ENCODE peak calls at places on chromosomes 12 and 14, in seven cellular contexts. Q, V, E, Z, M, F and P are unnamed samples.

GRCh38 chr14:64556526-64556925 is 6.8 kb downstream of the PPP1R36 start:
- DNase-seq in Z (no peak), Q (no peak), M (no peak), V (peak; percentile 65), F (no peak), E (no peak), P (no peak)

GRCh38 chr12:14959126-14959440 is 2.3 kb downstream of the ARHGDIB start:
- DNase-seq in Q (no peak), Z (no peak), E (no peak), M (no peak), F (no peak), V (no peak), P (peak; percentile 75)

GRCh38 chr14:58794993-58795762 is 157.4 kb downstream of the DACT1 start:
- DNase-seq in E (no peak), Z (no peak), M (no peak), F (no peak), V (no peak), Q (no peak), P (no peak)

GRCh38 chr14:63388766-63389431 is 70.2 kb upstream of the GPHB5 start:
- DNase-seq in F (peak; percentile 60), Q (peak; percentile 71), V (peak; percentile 18), Z (peak; percentile 62), E (peak; percentile 53), M (peak; percentile 60), P (peak; percentile 82)

GRCh38 chr12:124031058-124031457 is 58.0 kb downstream of the ZNF664 start:
- DNase-seq in Z (no peak), Q (no peak), M (no peak), E (no peak), F (no peak), V (no peak), P (no peak)

GRCh38 chr12:46558696-46559095 is 186.1 kb upstream of the SLC38A2 start:
- DNase-seq in V (no peak), E (no peak), Q (no peak), M (no peak), Z (no peak), F (no peak), P (no peak)

GRCh38 chr12:118850244-118850825 is 131.0 kb upstream of the SRRM4 start:
- DNase-seq in F (no peak), Q (no peak), M (no peak), V (no peak), E (no peak), Z (no peak), P (no peak)

GRCh38 chr12:63945777-63946176 is 101.3 kb downstream of the SRGAP1 start:
- DNase-seq in Z (no peak), M (no peak), F (no peak), V (no peak), Q (no peak), E (no peak), P (no peak)

GRCh38 chr14:98548071-98548686 is 723.8 kb downstream of the BCL11B start:
- DNase-seq in Q (no peak), M (no peak), V (no peak), F (no peak), Z (no peak), E (no peak), P (no peak)

GRCh38 chr12:111448831-111449790 is 43.4 kb downstream of the SH2B3 start:
- DNase-seq in M (no peak), V (no peak), Z (no peak), F (no peak), E (no peak), Q (no peak), P (no peak)

GRCh38 chr12:11656550-11656949 is 7.1 kb downstream of the ETV6 start:
- DNase-seq in Q (no peak), M (no peak), F (no peak), V (no peak), Z (no peak), E (no peak), P (no peak)

DNA sequence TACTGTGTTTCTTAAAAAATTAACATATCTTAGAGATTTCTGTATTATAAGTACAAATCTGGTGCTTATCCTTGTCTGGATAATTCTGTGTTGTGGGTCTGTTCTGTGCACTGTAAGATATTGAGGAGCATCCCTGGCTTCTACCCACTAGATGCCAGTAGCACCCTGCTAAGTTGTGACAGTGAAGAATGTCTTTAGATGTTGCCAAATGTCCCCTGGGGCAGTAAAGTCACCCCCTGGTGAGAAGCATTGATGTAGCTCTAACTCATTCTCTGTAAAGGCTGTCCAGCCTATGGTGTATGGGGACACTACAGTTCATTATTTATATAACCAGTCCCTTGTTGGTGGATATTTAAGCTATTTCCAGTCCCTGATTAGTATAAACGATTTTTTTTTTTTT is 31.4 kb downstream of the MAP1LC3B2 start:
- DNase-seq in F (no peak), Q (no peak), Z (no peak), M (no peak), V (no peak), E (no peak), P (no peak)
- TF ChIP-seq CTCF in F (no peak), Q (no peak), Z (no peak), M (no peak), V (no peak), E (no peak), P (no peak)

DNA sequence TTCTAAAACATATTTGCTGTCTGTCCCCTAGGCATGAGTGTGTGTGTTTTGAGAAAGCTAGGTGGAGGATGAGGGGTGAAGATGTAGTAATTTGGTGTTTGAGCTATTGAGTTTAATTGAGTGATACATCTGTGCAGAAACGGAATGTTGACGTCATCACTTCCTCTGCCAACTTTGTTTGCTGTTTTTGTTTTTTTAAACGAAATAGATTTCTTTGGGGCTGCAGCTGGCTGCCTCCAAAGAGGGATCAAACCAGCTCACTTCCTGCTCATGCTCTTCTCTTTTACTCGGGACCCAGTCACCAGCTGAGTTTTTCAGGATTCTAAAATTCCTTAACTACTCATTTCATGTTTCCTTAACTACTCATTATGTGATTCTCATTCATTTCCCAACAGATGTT is 19.5 kb upstream of the CRACR2A start:
- DNase-seq in F (no peak), Q (no peak), M (no peak), Z (no peak), V (no peak), E (no peak), P (no peak)
- H3K27ac ChIP-seq in F (no peak overlapping the region), Q (no peak overlapping the region), M (no peak overlapping the region), Z (no peak overlapping the region), V (no peak overlapping the region), E (no peak overlapping the region), P (no peak overlapping the region)

GRCh38 chr14:66121859-66122258 is 364.3 kb upstream of the CCDC196 start:
- DNase-seq in M (no peak), Z (no peak), V (no peak), Q (no peak), E (no peak), F (no peak), P (no peak)
- TF ChIP-seq CTCF in M (no peak), Z (no peak), V (no peak), Q (no peak), E (no peak), F (no peak), P (no peak)

GRCh38 chr12:7985802-7986418 is 46.6 kb upstream of the FOXJ2 start:
- DNase-seq in V (no peak), M (no peak), Z (no peak), E (no peak), Q (no peak), F (no peak), P (no peak)

GRCh38 chr12:7984900-7985299 is 47.6 kb upstream of the FOXJ2 start:
- DNase-seq in Q (no peak), M (no peak), F (no peak), V (no peak), E (no peak), Z (no peak), P (no peak)

DNA sequence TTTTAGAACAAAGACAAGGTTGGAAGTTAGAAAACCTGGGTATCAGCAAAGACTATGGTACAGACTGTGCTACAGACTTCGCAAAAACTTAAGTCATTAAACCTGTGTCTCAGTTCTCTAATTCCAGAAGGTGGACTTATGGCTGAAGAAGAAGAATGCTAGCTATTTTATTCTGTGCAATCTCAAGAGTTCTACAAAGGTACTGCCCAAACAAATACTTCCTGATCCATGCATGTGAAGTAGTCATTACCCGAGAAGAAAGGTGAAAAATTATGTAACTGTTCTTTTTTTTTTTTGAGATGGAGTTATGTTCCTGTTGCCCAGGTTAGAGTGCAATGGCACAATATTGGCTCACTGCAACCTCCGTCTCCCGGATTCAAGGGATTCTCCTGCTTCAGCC is 45.5 kb upstream of the SLC2A3 start:
- DNase-seq in Z (no peak), Q (no peak), M (no peak), F (no peak), E (no peak), V (no peak), P (no peak)
- H3K27ac ChIP-seq in Z (no peak overlapping the region), Q (peak overlapping the region; percentile 41), M (no peak overlapping the region), F (no peak overlapping the region), E (no peak overlapping the region), V (no peak overlapping the region), P (no peak overlapping the region)

DNA sequence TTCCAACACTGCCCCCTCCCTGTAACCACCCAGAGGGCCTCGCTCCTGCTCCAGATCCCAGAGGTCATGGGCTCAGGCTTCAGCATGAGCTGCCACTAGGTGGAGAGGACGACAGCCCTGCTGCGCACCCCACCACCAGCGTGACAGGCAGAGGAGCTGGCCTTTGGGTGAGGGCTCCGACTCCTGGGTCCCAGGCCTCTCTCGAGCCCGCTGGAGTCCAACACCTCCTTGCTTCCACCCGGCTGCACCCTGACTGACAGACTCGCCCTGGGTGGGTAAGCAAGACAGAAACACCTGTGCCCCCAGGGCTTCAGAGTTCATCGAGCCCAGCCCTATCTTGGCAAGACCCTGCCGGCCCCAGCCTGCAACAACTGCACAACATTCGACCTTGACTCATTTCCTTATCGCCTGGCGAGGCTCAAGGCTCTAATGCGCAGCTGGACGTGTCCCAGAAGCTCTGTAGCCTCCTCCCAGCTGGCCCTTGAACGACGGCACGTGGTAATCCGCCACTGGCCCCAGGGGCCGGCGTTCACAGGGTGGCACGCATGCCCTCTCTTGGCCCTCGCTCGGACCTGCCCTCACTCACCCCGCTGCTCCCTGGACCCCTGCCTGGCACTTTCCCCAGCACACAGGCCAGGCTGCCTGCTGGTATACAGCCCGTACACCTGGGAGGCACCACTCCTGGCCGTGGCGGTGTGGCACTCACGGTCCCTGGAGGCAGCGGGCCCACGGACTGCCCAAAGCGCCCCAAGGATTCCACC is 28.0 kb downstream of the VPS37B start:
- DNase-seq in E (peak; percentile 81), Q (no peak), F (no peak), M (no peak), Z (peak; percentile 55), V (no peak), P (peak; percentile 83)
- TF ChIP-seq CTCF in E (peak; percentile 67), Q (no peak), F (no peak), M (no peak), Z (no peak), V (no peak), P (peak; percentile 26)

GRCh38 chr12:121926874-121927706 is 8.7 kb downstream of the CFAP251 start:
- DNase-seq in V (no peak), E (no peak), Z (no peak), Q (no peak), F (no peak), M (no peak), P (no peak)
- H3K27ac ChIP-seq in V (no peak overlapping the region), E (no peak overlapping the region), Z (no peak overlapping the region), Q (no peak overlapping the region), F (no peak overlapping the region), M (no peak overlapping the region), P (no peak overlapping the region)

GRCh38 chr12:47812797-47813490 is 6.8 kb downstream of the HDAC7 start:
- DNase-seq in M (peak; percentile 76), V (no peak), E (peak; percentile 91), F (peak; percentile 91), Q (peak; percentile 93), Z (peak; percentile 91), P (peak; percentile 97)
- TF ChIP-seq CTCF in M (no peak), V (no peak), E (no peak), F (no peak), Q (no peak), Z (no peak), P (no peak)